ENCODE peak calls at places on chromosome 5, in ten cellular contexts. J is A549, P is uterus, V is esophagus muscularis mucosa, L is sigmoid colon, A is adrenal gland, T is stomach, Y is thyroid gland, E is breast epithelium, F is H1. X is an unnamed sample.

GRCh38 chr5:143659614-143660238 is 152.2 kb upstream of the HMHB1 start:
- DNase-seq in J (peak; percentile 90), P (no peak), V (no peak), L (no peak), A (no peak), T (no peak), Y (no peak), E (no peak), F (no peak), X (no peak)

GRCh38 chr5:33857037-33857436 is 34.8 kb downstream of the ADAMTS12 start:
- DNase-seq in J (no peak), P (no peak), V (no peak), L (no peak), A (no peak), T (no peak), Y (no peak), E (no peak), F (no peak), X (no peak)

GRCh38 chr5:56950626-56951130 is 1.2 kb downstream of the MIER3 start:
- DNase-seq in J (peak; percentile 49), P (peak; percentile 66), V (no peak), L (peak; percentile 86), A (peak; percentile 53), T (peak; percentile 66), Y (peak; percentile 71), E (peak; percentile 63), F (peak; percentile 72), X (peak; percentile 89)

GRCh38 chr5:145915970-145916638 is 20.3 kb upstream of the SH3RF2 start:
- DNase-seq in J (no peak), P (no peak), V (no peak), L (no peak), A (no peak), T (no peak), Y (no peak), E (no peak), F (no peak), X (no peak)

GRCh38 chr5:99398946-99399345 is 470.1 kb upstream of the CHD1 start:
- DNase-seq in J (no peak), P (no peak), V (no peak), L (no peak), A (no peak), T (no peak), Y (no peak), E (no peak), F (no peak), X (no peak)

GRCh38 chr5:52504584-52505240 is 283.0 kb upstream of the ITGA1 start:
- DNase-seq in J (no peak), P (no peak), V (no peak), L (no peak), A (no peak), T (no peak), Y (no peak), E (no peak), F (no peak), X (no peak)

GRCh38 chr5:173232499-173233346 is 2.3 kb downstream of the NKX2-5 start:
- DNase-seq in J (no peak), P (no peak), V (no peak), L (no peak), A (no peak), T (no peak), Y (peak; percentile 14), E (no peak), F (no peak), X (peak; percentile 56)

GRCh38 chr5:139926797-139927503 is 116.1 kb downstream of the NRG2 start:
- DNase-seq in J (no peak), P (no peak), V (no peak), L (no peak), A (no peak), T (no peak), Y (no peak), E (no peak), F (peak; percentile 28), X (no peak)

GRCh38 chr5:64654184-64654938 is 35.9 kb upstream of the SHISAL2B start:
- DNase-seq in J (no peak), P (no peak), V (no peak), L (no peak), A (no peak), T (no peak), Y (no peak), E (no peak), F (no peak), X (no peak)

GRCh38 chr5:113278976-113279375 is 155.8 kb downstream of the TSSK1B start:
- DNase-seq in J (no peak), P (no peak), V (no peak), L (no peak), A (no peak), T (no peak), Y (no peak), E (no peak), F (no peak), X (no peak)

GRCh38 chr5:155514105-155514563 is 500.6 kb downstream of the KIF4B start:
- DNase-seq in J (peak; percentile 14), P (no peak), V (no peak), L (no peak), A (no peak), T (no peak), Y (no peak), E (no peak), F (no peak), X (no peak)

GRCh38 chr5:112957970-112958773 is 18.4 kb upstream of the DCP2 start:
- DNase-seq in J (peak; percentile 88), P (peak; percentile 79), V (no peak), L (peak; percentile 77), A (peak; percentile 79), T (peak; percentile 81), Y (peak; percentile 89), E (peak; percentile 84), F (no peak), X (no peak)

GRCh38 chr5:177330991-177331837 is 19.5 kb upstream of the MXD3 start:
- DNase-seq in J (no peak), P (no peak), V (no peak), L (no peak), A (no peak), T (no peak), Y (no peak), E (no peak), F (no peak), X (peak; percentile 79)

GRCh38 chr5:73729329-73729728 is 103.3 kb downstream of the ARHGEF28 start:
- DNase-seq in J (peak; percentile 57), P (no peak), V (no peak), L (no peak), A (no peak), T (no peak), Y (no peak), E (no peak), F (no peak), X (no peak)

GRCh38 chr5:132797651-132798050 is 15.5 kb upstream of the SOWAHA start:
- DNase-seq in J (no peak), P (no peak), V (no peak), L (no peak), A (no peak), T (no peak), Y (no peak), E (no peak), F (peak; percentile 24), X (no peak)

DNA sequence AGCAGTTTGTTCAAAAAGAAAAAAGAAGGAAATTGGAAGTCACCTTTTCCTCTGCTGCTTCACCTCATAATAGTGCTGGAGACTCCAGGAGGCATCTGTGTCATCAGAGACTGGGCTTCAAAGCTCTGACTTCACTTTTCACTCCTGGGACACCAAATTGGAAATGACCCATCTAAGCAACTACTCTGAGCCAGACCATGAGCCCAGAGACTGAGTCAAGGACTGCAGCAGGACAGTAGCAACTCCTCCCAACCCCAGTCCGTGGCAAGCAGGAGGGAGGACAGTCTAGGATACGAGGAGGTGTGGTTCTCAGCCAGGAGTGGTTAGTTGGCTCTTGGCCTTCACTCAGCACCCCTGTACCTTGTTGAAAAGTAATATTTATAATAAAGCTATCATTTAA is 131.5 kb downstream of the INSYN2B start:
- DNase-seq in J (no peak), P (no peak), V (no peak), L (no peak), A (no peak), T (no peak), Y (no peak), E (no peak), F (no peak), X (no peak)
- TF ChIP-seq POLR2A in J (no peak), P (no peak), V (no peak), L (no peak), A (no peak), T (no peak), Y (no peak), E (no peak), F (no peak), X (no peak)

GRCh38 chr5:82073179-82073578 is 101.4 kb downstream of the ATG10 start:
- DNase-seq in J (no peak), P (no peak), V (no peak), L (no peak), A (no peak), T (no peak), Y (no peak), E (no peak), F (no peak), X (no peak)

GRCh38 chr5:82072138-82072537 is 100.3 kb downstream of the ATG10 start:
- DNase-seq in J (no peak), P (no peak), V (no peak), L (no peak), A (no peak), T (no peak), Y (no peak), E (no peak), F (no peak), X (no peak)

GRCh38 chr5:82068723-82069122 is 96.9 kb downstream of the ATG10 start:
- DNase-seq in J (no peak), P (no peak), V (no peak), L (no peak), A (no peak), T (no peak), Y (no peak), E (no peak), F (no peak), X (no peak)
- H3K4me3 ChIP-seq in J (no peak overlapping the region), P (no peak overlapping the region), V (peak overlapping the region; percentile 26), L (no peak overlapping the region), A (peak overlapping the region; percentile 0), T (peak overlapping the region; percentile 8), Y (no peak overlapping the region), E (no peak overlapping the region), F (no peak overlapping the region), X (no peak overlapping the region)

GRCh38 chr5:32403760-32404159 is 40.8 kb downstream of the ZFR start:
- DNase-seq in J (no peak), P (no peak), V (no peak), L (no peak), A (no peak), T (no peak), Y (no peak), E (no peak), F (no peak), X (no peak)
- H3K4me1 ChIP-seq in J (no peaks in the 10 kb centered on the region), P (no peaks in the 10 kb centered on the region), V (no peaks in the 10 kb centered on the region), L (no peaks in the 10 kb centered on the region), A (no peaks in the 10 kb centered on the region), T (no peaks in the 10 kb centered on the region), Y (no peaks in the 10 kb centered on the region), E (no peaks in the 10 kb centered on the region), F (no peaks in the 10 kb centered on the region), X (no peaks in the 10 kb centered on the region)

DNA sequence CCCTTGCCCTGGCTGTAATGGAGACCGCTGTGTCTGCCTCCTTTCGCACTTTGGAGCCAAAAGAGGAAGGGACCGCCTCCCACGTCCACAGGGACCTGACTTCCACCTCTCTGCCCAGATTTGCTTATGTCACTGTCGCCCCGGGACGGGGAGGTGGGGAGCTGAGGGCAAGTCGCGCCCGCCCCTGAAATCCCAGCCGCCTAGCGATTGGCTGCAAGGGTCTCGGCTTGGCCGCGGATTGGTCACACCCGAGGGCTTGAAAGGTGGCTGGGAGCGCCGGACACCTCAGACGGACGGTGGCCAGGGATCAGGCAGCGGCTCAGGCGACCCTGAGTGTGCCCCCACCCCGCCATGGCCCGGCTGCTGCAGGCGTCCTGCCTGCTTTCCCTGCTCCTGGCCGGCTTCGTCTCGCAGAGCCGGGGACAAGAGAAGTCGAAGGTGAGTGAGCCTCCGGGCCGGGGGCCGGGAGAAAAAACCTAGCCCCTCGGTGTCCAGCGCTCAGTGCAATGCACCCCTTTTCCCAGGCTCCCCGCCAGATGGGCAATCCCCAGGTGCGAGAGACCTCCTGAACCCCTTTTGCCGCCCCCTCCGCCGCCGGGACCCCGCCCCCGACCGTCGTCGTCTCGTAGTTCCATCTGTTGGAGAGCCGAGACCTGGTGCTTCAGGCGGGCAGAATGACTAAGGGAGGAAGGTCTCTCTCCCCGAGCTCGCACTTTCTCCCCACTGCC is at the start of gene GPX3:
- DNase-seq in J (peak; percentile 78), P (peak; percentile 89), V (peak; percentile 98), L (peak; percentile 98), A (peak; percentile 86), T (peak; percentile 89), Y (peak; percentile 99), E (peak; percentile 88), F (peak; percentile 92), X (peak; percentile 93)
- TF ChIP-seq POLR2A in J (peak; percentile 49), P (peak; percentile 95), V (peak; percentile 95), L (peak; percentile 60), A (peak; percentile 85), T (peak; percentile 17), Y (peak; percentile 95), E (peak; percentile 86), F (no peak), X (peak; percentile 75)